ENCODE peak calls at places on chromosome 1, in four cellular contexts. R is endothelial cell of umbilical vein, A is HCT116, B is keratinocyte. G is an unnamed sample.
A peak's percentile ranks its signal among the peaks of the same experiment; 100 is the strongest.

GRCh38 chr1:200588698-200589097 is 31.9 kb downstream of the KIF14 start:
- DNase-seq in R (no peak), A (no peak), B (no peak), G (no peak)

GRCh38 chr1:153598309-153599172 is 14.4 kb downstream of the S100A16 start:
- DNase-seq in R (peak; percentile 78), A (no peak), B (no peak), G (no peak)

GRCh38 chr1:47968489-47968888 is 28.7 kb downstream of the TRABD2B start:
- DNase-seq in R (no peak), A (no peak), B (no peak), G (no peak)

GRCh38 chr1:226083303-226084101 is 21.0 kb downstream of the H3-3A start:
- DNase-seq in R (peak; percentile 78), A (peak; percentile 48), B (no peak), G (peak; percentile 68)

GRCh38 chr1:11707621-11708276 is 16.2 kb downstream of the DRAXIN start:
- DNase-seq in R (no peak), A (no peak), B (no peak), G (no peak)

GRCh38 chr1:230568008-230568407 is 74.3 kb upstream of the COG2 start:
- DNase-seq in R (no peak), A (peak; percentile 13), B (no peak), G (no peak)

GRCh38 chr1:39195166-39196111 is 9.1 kb upstream of the MACF1 start:
- DNase-seq in R (no peak), A (no peak), B (no peak), G (no peak)

GRCh38 chr1:53524428-53525400 is 65.5 kb downstream of the DMRTB1 start:
- DNase-seq in R (no peak), A (no peak), B (no peak), G (no peak)

GRCh38 chr1:21552715-21553114 is 43.5 kb downstream of the ALPL start:
- DNase-seq in R (peak; percentile 12), A (no peak), B (no peak), G (peak; percentile 42)

GRCh38 chr1:229928767-229929166 is 138.3 kb upstream of the GALNT2 start:
- DNase-seq in R (no peak), A (no peak), B (no peak), G (no peak)

GRCh38 chr1:200627548-200628222 is 7.1 kb upstream of the KIF14 start:
- DNase-seq in R (no peak), A (no peak), B (no peak), G (no peak)

GRCh38 chr1:41611932-41612450 is 127.5 kb upstream of the EDN2 start:
- DNase-seq in R (no peak), A (no peak), B (no peak), G (no peak)

DNA sequence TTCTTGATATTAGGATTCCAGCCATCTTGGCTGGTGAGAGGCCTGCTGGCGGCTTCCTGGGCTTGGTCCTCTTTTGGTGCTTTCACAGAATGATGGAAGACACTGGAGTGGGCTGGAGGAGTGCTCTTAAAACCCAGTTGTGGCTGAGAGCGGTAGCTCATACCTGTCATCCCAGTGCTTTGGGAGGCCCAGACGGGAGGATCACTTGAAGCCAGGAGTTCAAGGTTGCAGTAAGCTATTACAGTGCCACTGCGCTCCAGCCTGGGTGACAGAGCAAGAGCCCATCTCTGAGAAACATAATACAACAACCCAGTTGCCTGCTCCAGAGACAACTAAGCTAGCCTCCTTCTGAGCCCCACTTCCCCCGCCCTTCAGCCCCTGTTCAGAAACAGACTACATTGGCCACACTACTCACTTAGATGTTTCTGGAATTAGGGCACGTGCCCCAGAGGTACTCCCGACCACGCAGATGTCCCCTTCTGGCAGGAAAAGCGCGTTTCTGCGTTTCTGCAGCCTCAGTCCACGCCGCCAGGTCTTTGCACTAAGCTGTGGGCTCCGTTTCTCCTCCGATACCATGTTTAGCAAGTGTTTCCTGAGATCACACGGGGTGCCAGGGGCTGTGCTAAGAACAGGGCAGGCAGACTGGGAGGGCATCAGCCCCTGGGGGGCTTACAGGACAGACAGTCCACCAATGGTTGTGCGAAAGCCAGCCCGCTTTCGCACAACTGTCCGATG is 2.4 kb downstream of the PIK3CD start:
- DNase-seq in R (no peak), A (no peak), B (no peak), G (no peak)
- H3K27ac ChIP-seq in R (no peak overlapping the region), A (no peak overlapping the region), B (no peak overlapping the region), G (no peak overlapping the region)

GRCh38 chr1:107535091-107535490 is 394.3 kb downstream of the NTNG1 start:
- DNase-seq in R (no peak), A (no peak), B (no peak), G (no peak)
- H3K4me1 ChIP-seq in R (no peaks in the 10 kb centered on the region), A (no peaks in the 10 kb centered on the region), B (peaks cover 54% of the 10 kb centered on the region), G (peaks cover 8% of the 10 kb centered on the region)

DNA sequence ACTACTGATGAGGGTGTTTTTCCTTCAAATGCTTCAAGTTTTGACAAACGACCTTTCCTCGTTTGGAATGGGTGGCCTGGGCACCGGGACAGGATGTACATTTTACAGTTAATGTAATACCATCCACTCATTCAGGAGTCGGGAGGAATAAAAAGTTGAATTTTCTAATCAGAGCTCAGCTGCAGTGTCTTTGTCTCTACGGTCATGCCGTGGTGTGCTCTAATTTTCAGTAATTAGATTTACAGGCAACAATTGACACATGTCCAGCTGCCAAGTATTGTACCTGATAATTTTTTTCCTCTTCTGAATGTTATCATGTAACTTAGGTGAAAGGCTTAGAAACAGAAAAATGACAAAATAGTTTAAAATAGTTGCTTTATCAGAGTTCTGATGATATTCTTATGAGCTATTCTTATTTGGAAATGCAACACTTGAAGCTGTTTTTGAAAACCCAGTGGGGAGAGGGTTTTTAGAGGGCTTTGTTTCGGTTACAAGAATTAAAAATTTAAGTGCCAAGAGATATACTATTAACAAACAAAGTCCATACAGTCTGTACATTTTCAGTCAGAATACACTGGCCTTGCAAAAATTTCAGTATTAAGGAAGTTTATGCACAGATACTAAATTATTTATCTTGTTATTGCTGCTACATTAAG is 1.0 kb downstream of the CDKN2C start:
- DNase-seq in R (peak; percentile 40), A (no peak), B (no peak), G (no peak)
- H4K20me1 ChIP-seq in R (no peaks in the 10 kb centered on the region), A (no peaks in the 10 kb centered on the region), B (no peaks in the 10 kb centered on the region), G (no peaks in the 10 kb centered on the region)

GRCh38 chr1:94705755-94706154 is 114.4 kb upstream of the SLC44A3 start:
- DNase-seq in R (no peak), A (no peak), B (no peak), G (no peak)
- H3K27ac ChIP-seq in R (no peak overlapping the region), A (no peak overlapping the region), B (no peak overlapping the region), G (no peak overlapping the region)